ENCODE peak calls at places on chromosomes 4 and X, in six cellular contexts. X is heart right ventricle, G is nephron progenitor cell, E is lung, Y is astrocyte of the spinal cord, U is PC-9. C is an unnamed sample.

GRCh38 chrX:135087867-135088266 is 32.5 kb downstream of the ETDB start:
- DNase-seq in X (no peak), G (no peak), E (no peak), Y (no peak), U (no peak), C (no peak)

GRCh38 chr4:59969909-59970308 is 1230.2 kb upstream of the ADGRL3 start:
- DNase-seq in X (peak; percentile 44), G (no peak), E (no peak), Y (no peak), U (no peak), C (no peak)

GRCh38 chrX:115362334-115363095 is 73.0 kb downstream of the LUZP4 start:
- DNase-seq in X (no peak), G (no peak), E (no peak), Y (peak; percentile 82), U (no peak), C (no peak)

GRCh38 chr4:10647811-10648210 is 36.8 kb downstream of the CLNK start:
- DNase-seq in X (no peak), G (no peak), E (no peak), Y (no peak), U (no peak), C (no peak)

GRCh38 chr4:1416051-1416947 is 10.1 kb upstream of the NKX1-1 start:
- DNase-seq in X (no peak), G (no peak), E (no peak), Y (no peak), U (no peak), C (no peak)

GRCh38 chr4:11741190-11741652 is 312.5 kb upstream of the HS3ST1 start:
- DNase-seq in X (no peak), G (no peak), E (no peak), Y (no peak), U (no peak), C (no peak)

GRCh38 chrX:101206471-101206870 is 13.1 kb upstream of the DRP2 start:
- DNase-seq in X (no peak), G (no peak), E (no peak), Y (peak; percentile 35), U (no peak), C (no peak)

GRCh38 chr4:76055005-76055404 is 19.1 kb upstream of the CXCL11 start:
- DNase-seq in X (no peak), G (no peak), E (no peak), Y (no peak), U (no peak), C (no peak)

GRCh38 chr4:92101609-92102231 is 202.0 kb upstream of the GRID2 start:
- DNase-seq in X (no peak), G (no peak), E (no peak), Y (peak; percentile 76), U (no peak), C (no peak)

GRCh38 chr4:55838356-55838755 is 15.1 kb upstream of the EXOC1 start:
- DNase-seq in X (no peak), G (no peak), E (no peak), Y (no peak), U (no peak), C (no peak)

GRCh38 chr4:69995526-69996016 is at the start of gene STATH:
- DNase-seq in X (no peak), G (no peak), E (no peak), Y (no peak), U (no peak), C (no peak)
- TF ChIP-seq CTCF in X (no peak), G (no peak), E (no peak), Y (no peak), U (no peak), C (no peak)

GRCh38 chr4:6134612-6135220 is 65.6 kb downstream of the JAKMIP1 start:
- DNase-seq in X (no peak), G (no peak), E (no peak), Y (no peak), U (no peak), C (no peak)
- TF ChIP-seq CTCF in X (no peak), G (no peak), E (no peak), Y (no peak), U (no peak), C (no peak)

GRCh38 chrX:56763556-56764152 is 34.6 kb downstream of the NBDY start:
- DNase-seq in X (no peak), G (peak; percentile 58), E (peak; percentile 84), Y (peak; percentile 39), U (no peak), C (no peak)
- TF ChIP-seq CTCF in X (no peak), G (no peak), E (peak; percentile 37), Y (peak; percentile 19), U (no peak), C (no peak)

GRCh38 chrX:141935645-141936044 is 32.0 kb downstream of the MAGEC1 start:
- DNase-seq in X (no peak), G (no peak), E (no peak), Y (no peak), U (no peak), C (no peak)

GRCh38 chrX:141936080-141936479 is 32.4 kb downstream of the MAGEC1 start:
- DNase-seq in X (no peak), G (no peak), E (no peak), Y (peak; percentile 28), U (no peak), C (no peak)
- TF ChIP-seq CTCF in X (no peak), G (no peak), E (no peak), Y (peak; percentile 28), U (no peak), C (peak; percentile 21)

GRCh38 chrX:47562615-47563243 is 1.7 kb downstream of the ARAF start:
- DNase-seq in X (no peak), G (no peak), E (no peak), Y (peak; percentile 27), U (no peak), C (no peak)
- TF ChIP-seq CTCF in X (peak; percentile 37), G (peak; percentile 30), E (no peak), Y (peak; percentile 38), U (no peak), C (peak; percentile 29)

GRCh38 chrX:5113128-5113527 is 1115.5 kb downstream of the NLGN4X start:
- DNase-seq in X (no peak), G (no peak), E (no peak), Y (peak; percentile 3), U (no peak), C (no peak)
- TF ChIP-seq CTCF in X (peak; percentile 16), G (peak; percentile 28), E (no peak), Y (peak; percentile 22), U (peak; percentile 79), C (peak; percentile 69)